ENCODE peak calls at places on chromosomes 2 and 18, in seven cellular contexts. E is small intestine; C is H54; S is sciatic nerve; L is activated CD4-positive, alpha-beta T cell treated with anti-CD3 and anti-CD28 coated beads, Interleukin-2, amount 50 U/mL, for 4 hours; Q is NCI-H1105 treated with DMSO at 0.1 percent for 48 hours; F is ELR. A is an unnamed sample.
A peak's percentile ranks its signal among the peaks of the same experiment; 100 is the strongest.

GRCh38 chr2:106115250-106115649 is 78.9 kb downstream of the UXS1 start:
- DNase-seq in C (peak; percentile 76), Q (no peak), F (peak; percentile 77), L (no peak), E (no peak), S (no peak), A (peak; percentile 53)

GRCh38 chr18:9366126-9366714 is 31.6 kb downstream of the TWSG1 start:
- DNase-seq in S (no peak), E (peak; percentile 21), Q (no peak), L (no peak), F (peak; percentile 37), C (no peak), A (peak; percentile 96)

GRCh38 chr2:178257127-178257526 is 62.8 kb downstream of the OSBPL6 start:
- DNase-seq in L (no peak), F (no peak), E (no peak), S (no peak), Q (no peak), C (no peak), A (no peak)

GRCh38 chr2:24124003-24124585 is 825 bp downstream of the FAM228B start:
- DNase-seq in L (no peak), E (no peak), C (peak; percentile 29), S (no peak), F (peak; percentile 44), Q (peak; percentile 49), A (peak; percentile 25)

GRCh38 chr18:46820863-46821262 is 64.0 kb upstream of the ST8SIA5 start:
- DNase-seq in C (no peak), E (no peak), Q (no peak), S (no peak), L (no peak), F (no peak), A (no peak)

GRCh38 chr2:32958836-32959235 is 12.1 kb downstream of the LTBP1 start:
- DNase-seq in F (no peak), E (no peak), Q (no peak), C (no peak), L (no peak), S (no peak), A (no peak)

GRCh38 chr2:57842531-57842930 is 204.1 kb upstream of the VRK2 start:
- DNase-seq in L (no peak), C (no peak), Q (no peak), E (no peak), S (no peak), F (peak; percentile 66), A (no peak)

GRCh38 chr18:42649636-42650035 is 465.8 kb downstream of the RIT2 start:
- DNase-seq in C (no peak), S (no peak), Q (no peak), E (no peak), L (no peak), F (no peak), A (no peak)

GRCh38 chr2:23745726-23746105 is 181.2 kb downstream of the ATAD2B start:
- DNase-seq in F (no peak), Q (no peak), L (no peak), C (no peak), E (peak; percentile 10), S (no peak), A (no peak)

GRCh38 chr2:11787991-11788390 is 41.6 kb downstream of the LPIN1 start:
- DNase-seq in C (no peak), F (no peak), E (no peak), S (peak; percentile 27), L (no peak), Q (no peak), A (no peak)

GRCh38 chr18:74196220-74197119 is 48.1 kb downstream of the TIMM21 start:
- DNase-seq in L (peak; percentile 19), E (peak; percentile 83), C (peak; percentile 3), Q (peak; percentile 86), F (peak; percentile 68), S (no peak), A (peak; percentile 76)

GRCh38 chr2:36444206-36444605 is 88.6 kb downstream of the CRIM1 start:
- DNase-seq in C (no peak), F (no peak), S (no peak), L (no peak), Q (no peak), E (no peak), A (no peak)

GRCh38 chr2:237136824-237137223 is 51.1 kb downstream of the COPS8 start:
- DNase-seq in F (no peak), S (no peak), Q (no peak), L (no peak), E (no peak), C (no peak), A (no peak)

GRCh38 chr18:9612215-9612830 is 2.0 kb downstream of the PPP4R1 start:
- DNase-seq in S (no peak), C (no peak), F (peak; percentile 71), L (peak; percentile 18), E (peak; percentile 73), Q (peak; percentile 58), A (peak; percentile 77)

GRCh38 chr2:241835605-241836004 is 23.1 kb downstream of the PDCD1 start:
- DNase-seq in S (no peak), C (no peak), E (no peak), L (no peak), F (no peak), Q (no peak), A (no peak)